ENCODE peak calls at places on chromosomes 12 and 14, in six cellular contexts. F, T, X, I, D and A are unnamed samples.

GRCh38 chr14:60862283-60862682 is 118.6 kb downstream of the TRMT5 start:
- DNase-seq in T (peak), D (peak), F (no peak), I (no peak), X (peak), A (peak)

GRCh38 chr14:93729993-93730392 is 58.3 kb downstream of the PRIMA1 start:
- DNase-seq in I (no peak), D (no peak), X (no peak), F (no peak), T (no peak), A (no peak)

GRCh38 chr14:34356267-34356660 is 105.8 kb downstream of the SPTSSA start:
- DNase-seq in X (peak), T (peak), I (no peak), D (peak), F (no peak), A (no peak)

GRCh38 chr12:47803196-47803875 is 16.4 kb downstream of the HDAC7 start:
- DNase-seq in T (no peak), X (peak), D (no peak), F (no peak), I (no peak), A (no peak)

GRCh38 chr12:58584885-58585284 is 335.4 kb downstream of the LRIG3 start:
- DNase-seq in T (peak), D (peak), I (no peak), F (no peak), X (no peak), A (no peak)

GRCh38 chr12:62006076-62006732 is 254.0 kb upstream of the USP15 start:
- DNase-seq in F (no peak), I (no peak), X (peak), D (peak), T (peak), A (no peak)

GRCh38 chr12:12927211-12928079 is 24.5 kb downstream of the GPRC5D start:
- DNase-seq in F (no peak), X (no peak), D (peak), I (peak), T (peak), A (peak)

GRCh38 chr12:52318241-52318990 is 2.8 kb downstream of the KRT83 start:
- DNase-seq in D (no peak), X (no peak), F (no peak), T (no peak), I (no peak), A (no peak)

GRCh38 chr12:56437430-56438176 is 11.6 kb downstream of the TIMELESS start:
- DNase-seq in I (no peak), F (no peak), T (no peak), D (no peak), X (no peak), A (no peak)

GRCh38 chr12:31736472-31736871 is 7.7 kb upstream of the AMN1 start:
- DNase-seq in X (peak), T (peak), I (no peak), D (peak), F (no peak), A (no peak)

GRCh38 chr14:91545946-91546716 is 36.0 kb upstream of the PPP4R3A start:
- DNase-seq in F (no peak), D (no peak), T (peak), I (no peak), X (no peak), A (peak)

GRCh38 chr12:131827961-131828534 is at the start of gene MMP17:
- DNase-seq in D (peak), F (no peak), I (peak), X (peak), T (peak), A (no peak)

GRCh38 chr14:68630081-68630571 is 162.7 kb downstream of the ZFP36L1 start:
- DNase-seq in F (no peak), X (no peak), T (no peak), I (no peak), D (no peak), A (no peak)

GRCh38 chr12:5505751-5506150 is 73.8 kb downstream of the NTF3 start:
- DNase-seq in I (peak), T (no peak), F (no peak), D (peak), X (no peak), A (no peak)

GRCh38 chr14:77040995-77041744 is 12.7 kb upstream of the IRF2BPL start:
- DNase-seq in I (no peak), F (no peak), D (peak), T (no peak), X (peak), A (no peak)

GRCh38 chr12:111330800-111331752 is 37.8 kb downstream of the PHETA1 start:
- DNase-seq in I (no peak), T (peak), X (peak), D (peak), F (no peak), A (no peak)